ENCODE peak calls at places on chromosomes 2 and 18, in nine cellular contexts. U is substantia nigra, Y is AG08395, O is ascending aorta, Q is amygdala, Z is H1, K is EH, J is NCI-H2171 treated with DMSO at 0.1 percent for 48 hours, N is mesendoderm. T is an unnamed sample.

GRCh38 chr2:1348789-1349188 is 64.5 kb upstream of the TPO start:
- DNase-seq in U (no peak), Y (no peak), O (no peak), Q (no peak), Z (no peak), K (no peak), J (no peak), N (no peak), T (no peak)

GRCh38 chr2:179383975-179384374 is 119.3 kb upstream of the SESTD1 start:
- DNase-seq in U (no peak), Y (no peak), O (no peak), Q (no peak), Z (no peak), K (no peak), J (no peak), N (no peak), T (no peak)

GRCh38 chr2:70011335-70011734 is 49.9 kb upstream of the ASPRV1 start:
- DNase-seq in U (no peak), Y (no peak), O (no peak), Q (no peak), Z (no peak), K (no peak), J (peak; percentile 28), N (no peak), T (no peak)

GRCh38 chr18:6476201-6476600 is 61.5 kb upstream of the L3MBTL4 start:
- DNase-seq in U (no peak), Y (no peak), O (no peak), Q (peak; percentile 32), Z (no peak), K (no peak), J (no peak), N (no peak), T (peak; percentile 65)

GRCh38 chr2:22703286-22703925 is 681.6 kb upstream of the KLHL29 start:
- DNase-seq in U (no peak), Y (no peak), O (no peak), Q (no peak), Z (no peak), K (no peak), J (no peak), N (no peak), T (peak; percentile 1)

GRCh38 chr2:195898505-195898904 is 170.1 kb downstream of the DNAH7 start:
- DNase-seq in U (peak; percentile 77), Y (peak; percentile 94), O (no peak), Q (peak; percentile 63), Z (no peak), K (peak; percentile 99), J (peak; percentile 88), N (no peak), T (peak; percentile 81)

GRCh38 chr2:141728886-141729285 is 401.9 kb downstream of the LRP1B start:
- DNase-seq in U (no peak), Y (no peak), O (no peak), Q (no peak), Z (no peak), K (no peak), J (peak; percentile 99), N (peak; percentile 29), T (peak; percentile 82)

GRCh38 chr2:17533546-17533945 is 7.0 kb upstream of the VSNL1 start:
- DNase-seq in U (no peak), Y (no peak), O (no peak), Q (no peak), Z (no peak), K (no peak), J (no peak), N (no peak), T (no peak)

GRCh38 chr2:128451636-128452411 is 133.2 kb upstream of the HS6ST1 start:
- DNase-seq in U (no peak), Y (no peak), O (peak; percentile 39), Q (no peak), Z (peak; percentile 36), K (no peak), J (no peak), N (no peak), T (no peak)

GRCh38 chr2:41038408-41038807 is 586.5 kb upstream of the SLC8A1 start:
- DNase-seq in U (no peak), Y (peak; percentile 3), O (no peak), Q (no peak), Z (no peak), K (peak; percentile 34), J (no peak), N (peak; percentile 42), T (no peak)

GRCh38 chr2:3233877-3234276 is 143.7 kb downstream of the EIPR1 start:
- DNase-seq in U (no peak), Y (no peak), O (no peak), Q (no peak), Z (no peak), K (no peak), J (no peak), N (no peak), T (no peak)

GRCh38 chr2:155546715-155547555 is 785.6 kb downstream of the NR4A2 start:
- DNase-seq in U (no peak), Y (no peak), O (no peak), Q (no peak), Z (no peak), K (no peak), J (no peak), N (no peak), T (peak; percentile 10)

GRCh38 chr2:18829976-18830375 is 240.6 kb upstream of the NT5C1B start:
- DNase-seq in U (no peak), Y (no peak), O (no peak), Q (no peak), Z (no peak), K (peak; percentile 60), J (no peak), N (no peak), T (no peak)

GRCh38 chr18:77323640-77324370 is 74.2 kb downstream of the GALR1 start:
- DNase-seq in U (no peak), Y (no peak), O (no peak), Q (no peak), Z (no peak), K (no peak), J (no peak), N (no peak), T (no peak)

GRCh38 chr18:12405066-12405465 is 2.7 kb upstream of the PRELID3A start:
- DNase-seq in U (no peak), Y (no peak), O (no peak), Q (no peak), Z (no peak), K (no peak), J (no peak), N (no peak), T (no peak)

GRCh38 chr2:220143336-220143735 is 515.9 kb downstream of the SLC4A3 start:
- DNase-seq in U (no peak), Y (peak; percentile 74), O (no peak), Q (no peak), Z (no peak), K (peak; percentile 92), J (no peak), N (peak; percentile 25), T (no peak)

GRCh38 chr2:1717129-1717528 is 27.2 kb downstream of the PXDN start:
- DNase-seq in U (peak; percentile 54), Y (no peak), O (peak; percentile 70), Q (peak; percentile 55), Z (no peak), K (no peak), J (no peak), N (peak; percentile 53), T (no peak)

GRCh38 chr18:55235094-55235461 is 275.8 kb upstream of the CCDC68 start:
- DNase-seq in U (no peak), Y (no peak), O (no peak), Q (no peak), Z (no peak), K (no peak), J (no peak), N (no peak), T (no peak)

GRCh38 chr2:102122115-102122514 is 20.4 kb upstream of the IL1R1 start:
- DNase-seq in U (no peak), Y (peak; percentile 91), O (peak; percentile 74), Q (no peak), Z (no peak), K (peak; percentile 96), J (no peak), N (no peak), T (no peak)

GRCh38 chr2:65256088-65256487 is 28.5 kb downstream of the ACTR2 start:
- DNase-seq in U (no peak), Y (no peak), O (no peak), Q (no peak), Z (no peak), K (no peak), J (peak; percentile 5), N (no peak), T (no peak)

GRCh38 chr2:136423516-136423996 is 305.6 kb upstream of the CXCR4 start:
- DNase-seq in U (peak; percentile 37), Y (peak; percentile 64), O (peak; percentile 72), Q (peak; percentile 26), Z (peak; percentile 92), K (peak; percentile 60), J (peak; percentile 93), N (peak; percentile 85), T (peak; percentile 82)

GRCh38 chr18:5951515-5952081 is 56.3 kb upstream of the TMEM200C start:
- DNase-seq in U (no peak), Y (no peak), O (no peak), Q (no peak), Z (no peak), K (no peak), J (no peak), N (no peak), T (no peak)

GRCh38 chr2:240925576-240926515 is 19.7 kb downstream of the CROCC2 start:
- DNase-seq in U (no peak), Y (no peak), O (peak; percentile 61), Q (no peak), Z (peak; percentile 59), K (no peak), J (no peak), N (no peak), T (peak; percentile 26)

GRCh38 chr2:197498937-197499593 is 575 bp downstream of the HSPD1 start:
- DNase-seq in U (peak; percentile 58), Y (peak; percentile 47), O (peak; percentile 81), Q (peak; percentile 43), Z (peak; percentile 61), K (peak; percentile 64), J (peak; percentile 24), N (peak; percentile 66), T (peak; percentile 68)

GRCh38 chr18:23311346-23312103 is 141.6 kb upstream of the RIOK3 start:
- DNase-seq in U (no peak), Y (peak; percentile 76), O (peak; percentile 95), Q (no peak), Z (no peak), K (peak; percentile 94), J (no peak), N (no peak), T (no peak)

GRCh38 chr2:223316346-223316745 is 264.4 kb downstream of the KCNE4 start:
- DNase-seq in U (no peak), Y (no peak), O (no peak), Q (no peak), Z (no peak), K (no peak), J (no peak), N (no peak), T (no peak)

GRCh38 chr2:219645631-219646527 is 18.4 kb downstream of the SLC4A3 start:
- DNase-seq in U (no peak), Y (peak; percentile 91), O (no peak), Q (no peak), Z (peak; percentile 46), K (peak; percentile 89), J (no peak), N (peak; percentile 85), T (no peak)

GRCh38 chr2:170464268-170464667 is 250.9 kb upstream of the SP5 start:
- DNase-seq in U (no peak), Y (no peak), O (no peak), Q (no peak), Z (no peak), K (no peak), J (no peak), N (no peak), T (no peak)